ENCODE peak calls at places on chromosomes 6 and 20, in six cellular contexts. One of them, this sample, is unnamed.

GRCh38 chr6:149233056-149233715 is 84.3 kb upstream of the TAB2 start:
- DNase-seq in epithelial cell of esophagus: peak
- DNase-seq in tibial artery: no peak
- DNase-seq in left ventricle myocardium inferior: no peak
- DNase-seq in IMR-90: peak
- DNase-seq in GM06990: no peak
- DNase-seq in this sample: no peak

GRCh38 chr6:37946021-37946420 is 126.5 kb downstream of the ZFAND3 start:
- DNase-seq in epithelial cell of esophagus: no peak
- DNase-seq in tibial artery: no peak
- DNase-seq in left ventricle myocardium inferior: no peak
- DNase-seq in IMR-90: no peak
- DNase-seq in GM06990: no peak
- DNase-seq in this sample: no peak

GRCh38 chr6:4924872-4925271 is 79.0 kb downstream of the RPP40 start:
- DNase-seq in epithelial cell of esophagus: peak
- DNase-seq in tibial artery: no peak
- DNase-seq in left ventricle myocardium inferior: no peak
- DNase-seq in IMR-90: no peak
- DNase-seq in GM06990: no peak
- DNase-seq in this sample: no peak

GRCh38 chr20:34150616-34151015 is 38.6 kb upstream of the EIF2S2 start:
- DNase-seq in epithelial cell of esophagus: no peak
- DNase-seq in tibial artery: no peak
- DNase-seq in left ventricle myocardium inferior: no peak
- DNase-seq in IMR-90: no peak
- DNase-seq in GM06990: no peak
- DNase-seq in this sample: no peak

GRCh38 chr6:112877134-112878100 is 530.3 kb downstream of the RFPL4B start:
- DNase-seq in epithelial cell of esophagus: peak
- DNase-seq in tibial artery: no peak
- DNase-seq in left ventricle myocardium inferior: no peak
- DNase-seq in IMR-90: peak
- DNase-seq in GM06990: no peak
- DNase-seq in this sample: no peak

GRCh38 chr6:156686429-156686939 is 90.7 kb upstream of the ARID1B start:
- DNase-seq in epithelial cell of esophagus: peak
- DNase-seq in tibial artery: no peak
- DNase-seq in left ventricle myocardium inferior: no peak
- DNase-seq in IMR-90: peak
- DNase-seq in GM06990: no peak
- DNase-seq in this sample: peak

GRCh38 chr6:111980979-111981378 is 72.9 kb upstream of the CCN6 start:
- DNase-seq in epithelial cell of esophagus: no peak
- DNase-seq in tibial artery: peak
- DNase-seq in left ventricle myocardium inferior: peak
- DNase-seq in IMR-90: no peak
- DNase-seq in GM06990: no peak
- DNase-seq in this sample: no peak

GRCh38 chr6:46963626-46964025 is 41.9 kb upstream of the ADGRF5 start:
- DNase-seq in epithelial cell of esophagus: no peak
- DNase-seq in tibial artery: no peak
- DNase-seq in left ventricle myocardium inferior: no peak
- DNase-seq in IMR-90: no peak
- DNase-seq in GM06990: no peak
- DNase-seq in this sample: no peak

GRCh38 chr20:31842471-31843157 is 2.8 kb downstream of the FOXS1 start:
- DNase-seq in epithelial cell of esophagus: no peak
- DNase-seq in tibial artery: no peak
- DNase-seq in left ventricle myocardium inferior: peak
- DNase-seq in IMR-90: peak
- DNase-seq in GM06990: no peak
- DNase-seq in this sample: no peak

GRCh38 chr6:141726158-141726557 is 406.6 kb upstream of the GJE1 start:
- DNase-seq in epithelial cell of esophagus: no peak
- DNase-seq in tibial artery: no peak
- DNase-seq in left ventricle myocardium inferior: no peak
- DNase-seq in IMR-90: no peak
- DNase-seq in GM06990: no peak
- DNase-seq in this sample: no peak

GRCh38 chr20:3923818-3924217 is 34.6 kb downstream of the PANK2 start:
- DNase-seq in epithelial cell of esophagus: no peak
- DNase-seq in tibial artery: no peak
- DNase-seq in left ventricle myocardium inferior: no peak
- DNase-seq in IMR-90: peak
- DNase-seq in GM06990: no peak
- DNase-seq in this sample: no peak

GRCh38 chr6:112482373-112482772 is 135.2 kb downstream of the RFPL4B start:
- DNase-seq in epithelial cell of esophagus: peak
- DNase-seq in tibial artery: no peak
- DNase-seq in left ventricle myocardium inferior: no peak
- DNase-seq in IMR-90: no peak
- DNase-seq in GM06990: no peak
- DNase-seq in this sample: no peak

GRCh38 chr6:70537266-70537665 is 29.5 kb upstream of the SDHAF4 start:
- DNase-seq in epithelial cell of esophagus: no peak
- DNase-seq in tibial artery: no peak
- DNase-seq in left ventricle myocardium inferior: no peak
- DNase-seq in IMR-90: no peak
- DNase-seq in GM06990: no peak
- DNase-seq in this sample: no peak

GRCh38 chr6:15622045-15622750 is 40.6 kb downstream of the DTNBP1 start:
- DNase-seq in epithelial cell of esophagus: peak
- DNase-seq in tibial artery: no peak
- DNase-seq in left ventricle myocardium inferior: no peak
- DNase-seq in IMR-90: peak
- DNase-seq in GM06990: no peak
- DNase-seq in this sample: no peak

GRCh38 chr20:20755227-20755626 is 42.8 kb upstream of the RALGAPA2 start:
- DNase-seq in epithelial cell of esophagus: no peak
- DNase-seq in tibial artery: no peak
- DNase-seq in left ventricle myocardium inferior: no peak
- DNase-seq in IMR-90: no peak
- DNase-seq in GM06990: no peak
- DNase-seq in this sample: no peak

GRCh38 chr20:19047040-19047950 is 165.1 kb upstream of the SLC24A3 start:
- DNase-seq in epithelial cell of esophagus: peak
- DNase-seq in tibial artery: peak
- DNase-seq in left ventricle myocardium inferior: peak
- DNase-seq in IMR-90: no peak
- DNase-seq in GM06990: no peak
- DNase-seq in this sample: no peak

GRCh38 chr6:125868252-125868651 is 77.5 kb downstream of the NCOA7 start:
- DNase-seq in epithelial cell of esophagus: peak
- DNase-seq in tibial artery: no peak
- DNase-seq in left ventricle myocardium inferior: no peak
- DNase-seq in IMR-90: no peak
- DNase-seq in GM06990: no peak
- DNase-seq in this sample: no peak

GRCh38 chr20:10699941-10700340 is 26.1 kb upstream of the JAG1 start:
- DNase-seq in epithelial cell of esophagus: no peak
- DNase-seq in tibial artery: no peak
- DNase-seq in left ventricle myocardium inferior: no peak
- DNase-seq in IMR-90: no peak
- DNase-seq in GM06990: no peak
- DNase-seq in this sample: no peak

GRCh38 chr6:130955755-130956154 is 107.3 kb downstream of the EPB41L2 start:
- DNase-seq in epithelial cell of esophagus: no peak
- DNase-seq in tibial artery: no peak
- DNase-seq in left ventricle myocardium inferior: no peak
- DNase-seq in IMR-90: no peak
- DNase-seq in GM06990: no peak
- DNase-seq in this sample: no peak

GRCh38 chr20:17928633-17929311 is 39.8 kb downstream of the SNX5 start:
- DNase-seq in epithelial cell of esophagus: no peak
- DNase-seq in tibial artery: no peak
- DNase-seq in left ventricle myocardium inferior: no peak
- DNase-seq in IMR-90: no peak
- DNase-seq in GM06990: no peak
- DNase-seq in this sample: no peak

GRCh38 chr6:34819571-34820480 is 27.9 kb downstream of the BLTP3A start:
- DNase-seq in epithelial cell of esophagus: no peak
- DNase-seq in tibial artery: no peak
- DNase-seq in left ventricle myocardium inferior: no peak
- DNase-seq in IMR-90: no peak
- DNase-seq in GM06990: no peak
- DNase-seq in this sample: no peak

GRCh38 chr6:16712931-16713484 is 48.3 kb downstream of the ATXN1 start:
- DNase-seq in epithelial cell of esophagus: peak
- DNase-seq in tibial artery: peak
- DNase-seq in left ventricle myocardium inferior: peak
- DNase-seq in IMR-90: peak
- DNase-seq in GM06990: peak
- DNase-seq in this sample: peak
- TF ChIP-seq CTCF in epithelial cell of esophagus: peak
- TF ChIP-seq CTCF in tibial artery: peak
- TF ChIP-seq CTCF in left ventricle myocardium inferior: no peak
- TF ChIP-seq CTCF in IMR-90: peak
- TF ChIP-seq CTCF in GM06990: peak
- TF ChIP-seq CTCF in this sample: peak

GRCh38 chr20:63829943-63830820 is 882 bp downstream of the ZBTB46 start:
- DNase-seq in epithelial cell of esophagus: peak
- DNase-seq in tibial artery: no peak
- DNase-seq in left ventricle myocardium inferior: no peak
- DNase-seq in IMR-90: peak
- DNase-seq in GM06990: no peak
- DNase-seq in this sample: no peak
- H3K4me3 ChIP-seq in epithelial cell of esophagus: peak
- H3K4me3 ChIP-seq in tibial artery: peak
- H3K4me3 ChIP-seq in left ventricle myocardium inferior: peak
- H3K4me3 ChIP-seq in IMR-90: peak
- H3K4me3 ChIP-seq in GM06990: peak
- H3K4me3 ChIP-seq in this sample: peak

GRCh38 chr6:1481326-1481725 is 92.0 kb downstream of the FOXF2 start:
- DNase-seq in epithelial cell of esophagus: peak
- DNase-seq in tibial artery: no peak
- DNase-seq in left ventricle myocardium inferior: no peak
- DNase-seq in IMR-90: peak
- DNase-seq in GM06990: no peak
- DNase-seq in this sample: no peak

GRCh38 chr6:1477432-1478090 is 88.2 kb downstream of the FOXF2 start:
- DNase-seq in epithelial cell of esophagus: peak
- DNase-seq in tibial artery: no peak
- DNase-seq in left ventricle myocardium inferior: no peak
- DNase-seq in IMR-90: peak
- DNase-seq in GM06990: no peak
- DNase-seq in this sample: no peak

GRCh38 chr6:1479601-1480236 is 90.3 kb downstream of the FOXF2 start:
- DNase-seq in epithelial cell of esophagus: no peak
- DNase-seq in tibial artery: no peak
- DNase-seq in left ventricle myocardium inferior: no peak
- DNase-seq in IMR-90: no peak
- DNase-seq in GM06990: no peak
- DNase-seq in this sample: no peak

GRCh38 chr6:1482381-1483166 is 93.2 kb downstream of the FOXF2 start:
- DNase-seq in epithelial cell of esophagus: peak
- DNase-seq in tibial artery: no peak
- DNase-seq in left ventricle myocardium inferior: no peak
- DNase-seq in IMR-90: peak
- DNase-seq in GM06990: peak
- DNase-seq in this sample: peak

GRCh38 chr6:1479095-1479494 is 89.7 kb downstream of the FOXF2 start:
- DNase-seq in epithelial cell of esophagus: no peak
- DNase-seq in tibial artery: no peak
- DNase-seq in left ventricle myocardium inferior: no peak
- DNase-seq in IMR-90: peak
- DNase-seq in GM06990: no peak
- DNase-seq in this sample: no peak
- TF ChIP-seq CTCF in epithelial cell of esophagus: no peak
- TF ChIP-seq CTCF in tibial artery: no peak
- TF ChIP-seq CTCF in left ventricle myocardium inferior: no peak
- TF ChIP-seq CTCF in IMR-90: peak
- TF ChIP-seq CTCF in GM06990: no peak
- TF ChIP-seq CTCF in this sample: no peak

GRCh38 chr6:121771937-121772717 is 336.7 kb downstream of the GJA1 start:
- DNase-seq in epithelial cell of esophagus: no peak
- DNase-seq in tibial artery: no peak
- DNase-seq in left ventricle myocardium inferior: no peak
- DNase-seq in IMR-90: no peak
- DNase-seq in GM06990: no peak
- DNase-seq in this sample: peak

GRCh38 chr6:121770943-121771342 is 335.5 kb downstream of the GJA1 start:
- DNase-seq in epithelial cell of esophagus: peak
- DNase-seq in tibial artery: no peak
- DNase-seq in left ventricle myocardium inferior: no peak
- DNase-seq in IMR-90: peak
- DNase-seq in GM06990: no peak
- DNase-seq in this sample: peak

GRCh38 chr6:121780325-121781313 is 345.2 kb downstream of the GJA1 start:
- DNase-seq in epithelial cell of esophagus: peak
- DNase-seq in tibial artery: peak
- DNase-seq in left ventricle myocardium inferior: peak
- DNase-seq in IMR-90: peak
- DNase-seq in GM06990: no peak
- DNase-seq in this sample: no peak

DNA sequence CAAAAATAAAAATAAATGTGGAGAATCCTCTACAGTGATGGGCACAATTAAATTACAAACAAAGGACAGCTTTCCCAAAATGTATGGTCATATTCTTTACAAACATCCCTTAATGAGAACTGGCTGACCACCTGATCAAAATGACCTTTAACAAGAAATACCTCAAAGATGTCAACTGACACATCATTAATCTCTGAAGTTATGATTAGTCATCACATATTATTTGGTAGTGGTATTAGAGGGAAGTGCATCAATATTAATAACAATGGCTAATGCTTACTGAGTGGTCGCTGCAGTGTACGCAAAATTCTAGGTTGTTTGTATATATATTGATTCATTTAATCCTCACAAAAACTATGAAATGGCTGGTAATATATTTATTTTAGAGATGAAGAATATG is 340.6 kb downstream of the GJA1 start:
- DNase-seq in epithelial cell of esophagus: no peak
- DNase-seq in tibial artery: no peak
- DNase-seq in left ventricle myocardium inferior: no peak
- DNase-seq in IMR-90: no peak
- DNase-seq in GM06990: no peak
- DNase-seq in this sample: no peak
- H3K4me3 ChIP-seq in epithelial cell of esophagus: no peak
- H3K4me3 ChIP-seq in tibial artery: no peak
- H3K4me3 ChIP-seq in left ventricle myocardium inferior: no peak
- H3K4me3 ChIP-seq in IMR-90: no peak
- H3K4me3 ChIP-seq in GM06990: no peak
- H3K4me3 ChIP-seq in this sample: no peak

DNA sequence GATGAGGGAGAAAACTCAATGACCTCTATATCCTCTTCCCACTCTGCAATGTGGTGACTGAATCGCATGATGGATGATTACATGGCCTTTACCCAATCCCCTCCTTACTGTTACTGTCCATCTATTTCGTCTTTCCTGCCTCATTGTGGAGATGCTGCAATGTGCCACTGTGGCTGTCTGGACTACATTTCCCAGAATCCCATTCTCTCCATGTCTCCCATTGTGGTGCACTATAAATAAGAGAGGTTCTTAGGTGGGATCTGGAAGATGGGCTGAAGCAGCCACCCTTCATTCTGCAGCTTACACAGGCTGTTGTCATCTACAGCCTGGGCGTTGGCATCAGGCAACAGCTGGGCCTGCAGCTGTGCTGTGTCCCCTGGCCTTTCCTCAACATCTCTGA is 233.6 kb downstream of the PRKN start:
- DNase-seq in epithelial cell of esophagus: no peak
- DNase-seq in tibial artery: no peak
- DNase-seq in left ventricle myocardium inferior: no peak
- DNase-seq in IMR-90: no peak
- DNase-seq in GM06990: no peak
- DNase-seq in this sample: no peak
- TF ChIP-seq CTCF in epithelial cell of esophagus: no peak
- TF ChIP-seq CTCF in tibial artery: no peak
- TF ChIP-seq CTCF in left ventricle myocardium inferior: no peak
- TF ChIP-seq CTCF in IMR-90: no peak
- TF ChIP-seq CTCF in GM06990: no peak
- TF ChIP-seq CTCF in this sample: no peak